ENCODE peak calls at places on chromosome 3, in seven cellular contexts. Z is IMR-90, D is fibroblast of lung, I is foreskin keratinocyte, B is HAP-1, G is mammary epithelial cell, O is breast epithelium. T is an unnamed sample. For H3K27me3, the result is how much of the 10 kb centered on the place peaks cover.

GRCh38 chr3:31495971-31496370 is 36.8 kb upstream of the STT3B start:
- DNase-seq in Z (peak), D (peak), I (no peak), B (no peak), G (no peak), O (no peak), T (no peak)

GRCh38 chr3:123880998-123881561 is 3.1 kb downstream of the MYLK start:
- DNase-seq in Z (peak), D (peak), I (no peak), B (peak), G (peak), O (no peak), T (no peak)

GRCh38 chr3:137998643-137999042 is 11.3 kb upstream of the CLDN18 start:
- DNase-seq in Z (no peak), D (no peak), I (no peak), B (no peak), G (no peak), O (no peak), T (no peak)

GRCh38 chr3:112327371-112327951 is 5.5 kb upstream of the CD200 start:
- DNase-seq in Z (peak), D (peak), I (no peak), B (peak), G (peak), O (no peak), T (no peak)

GRCh38 chr3:18046531-18046930 is 304.1 kb upstream of the TBC1D5 start:
- DNase-seq in Z (no peak), D (no peak), I (no peak), B (no peak), G (no peak), O (no peak), T (no peak)

GRCh38 chr3:160676547-160677303 is at the start of gene ARL14:
- DNase-seq in Z (peak), D (peak), I (peak), B (no peak), G (peak), O (no peak), T (no peak)

GRCh38 chr3:120196812-120197211 is 88.2 kb downstream of the GPR156 start:
- DNase-seq in Z (no peak), D (no peak), I (peak), B (no peak), G (peak), O (no peak), T (no peak)

GRCh38 chr3:189488241-189488767 is 142.9 kb upstream of the TP63 start:
- DNase-seq in Z (no peak), D (peak), I (peak), B (no peak), G (peak), O (no peak), T (no peak)

GRCh38 chr3:12679468-12679867 is 15.6 kb upstream of the RAF1 start:
- DNase-seq in Z (peak), D (peak), I (peak), B (peak), G (peak), O (no peak), T (no peak)

GRCh38 chr3:181720281-181720680 is 8.6 kb downstream of the SOX2 start:
- DNase-seq in Z (no peak), D (no peak), I (no peak), B (no peak), G (no peak), O (no peak), T (no peak)

DNA sequence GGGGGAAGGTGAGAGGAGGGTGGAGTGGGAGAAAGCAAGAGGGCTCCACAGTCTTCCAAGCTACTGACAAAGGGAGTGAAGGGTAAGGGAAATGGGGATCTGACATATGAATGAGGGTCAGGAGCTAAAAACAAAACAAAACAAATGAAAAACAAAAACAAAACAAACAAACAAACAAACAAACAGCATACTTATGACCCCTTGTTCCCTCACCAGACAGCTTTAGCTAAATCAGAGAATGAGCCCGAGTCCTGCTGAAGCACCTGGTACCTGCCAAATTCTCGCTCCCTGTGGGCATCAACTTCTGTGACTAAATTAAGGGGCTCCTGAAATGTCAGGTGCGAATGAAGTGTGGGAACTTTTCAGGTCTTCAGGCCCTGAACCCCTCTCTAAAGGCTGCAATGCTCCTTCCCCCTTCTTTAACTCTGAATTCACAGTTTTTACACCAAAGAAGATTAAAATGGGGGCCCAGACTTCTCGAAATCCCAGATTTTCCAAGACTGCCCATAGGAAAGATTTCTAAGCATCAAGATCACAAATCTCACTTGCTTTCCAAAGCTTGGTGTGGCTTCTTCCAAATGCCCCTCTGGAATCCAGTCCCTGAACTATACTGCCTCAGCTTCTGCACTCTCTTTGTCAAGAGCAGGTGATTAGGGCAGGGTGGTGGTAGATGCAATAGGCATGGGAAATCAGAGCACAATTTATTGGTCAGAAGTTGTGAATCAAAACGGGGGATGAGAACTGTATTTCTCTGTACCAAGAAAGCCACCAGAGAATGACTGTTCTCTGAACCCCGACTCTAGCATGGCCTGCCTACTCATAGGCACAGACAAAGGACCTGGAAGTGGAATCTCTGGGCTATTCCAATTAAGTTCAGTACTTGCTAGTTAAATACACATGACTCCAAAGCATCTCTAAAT is 40.9 kb downstream of the ZIC4 start:
- DNase-seq in Z (no peak), D (no peak), I (no peak), B (no peak), G (no peak), O (no peak), T (no peak)
- H3K27me3 ChIP-seq in Z (half or more), D (half or more), I (half or more), B (under half), G (under half), O (under half), T (under half)

GRCh38 chr3:14687360-14687759 is 12.4 kb downstream of the C3orf20 start:
- DNase-seq in Z (no peak), D (no peak), I (no peak), B (no peak), G (no peak), O (no peak), T (no peak)

GRCh38 chr3:14688525-14688924 is 13.6 kb downstream of the C3orf20 start:
- DNase-seq in Z (no peak), D (no peak), I (no peak), B (no peak), G (no peak), O (no peak), T (no peak)

GRCh38 chr3:14691239-14691638 is 16.3 kb downstream of the C3orf20 start:
- DNase-seq in Z (no peak), D (no peak), I (no peak), B (no peak), G (no peak), O (no peak), T (no peak)

GRCh38 chr3:14689247-14689980 is 14.5 kb downstream of the C3orf20 start:
- DNase-seq in Z (no peak), D (no peak), I (no peak), B (no peak), G (no peak), O (no peak), T (no peak)

DNA sequence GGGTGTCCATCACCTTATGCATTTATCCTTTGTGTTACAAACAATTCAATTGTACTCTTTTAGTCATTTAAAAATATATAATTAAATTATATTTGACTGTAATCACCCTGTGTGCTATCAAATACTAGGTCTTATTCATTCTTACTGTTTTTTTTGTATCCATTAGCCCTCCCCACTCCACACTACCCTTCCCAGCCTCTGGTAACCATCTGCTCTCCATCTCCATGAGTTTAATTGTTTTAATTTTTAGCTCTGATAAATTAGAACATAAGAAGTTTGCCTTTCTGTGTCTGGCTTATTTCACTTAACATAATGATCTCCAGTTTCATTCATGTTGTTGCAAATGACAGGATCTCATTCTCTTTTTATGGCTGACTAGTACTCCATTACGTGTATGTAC is 16.8 kb downstream of the C3orf20 start:
- DNase-seq in Z (no peak), D (no peak), I (no peak), B (no peak), G (no peak), O (no peak), T (no peak)
- H3K27me3 ChIP-seq in Z (under half), D (under half), I (under half), B (under half), G (under half), O (under half), T (under half)

DNA sequence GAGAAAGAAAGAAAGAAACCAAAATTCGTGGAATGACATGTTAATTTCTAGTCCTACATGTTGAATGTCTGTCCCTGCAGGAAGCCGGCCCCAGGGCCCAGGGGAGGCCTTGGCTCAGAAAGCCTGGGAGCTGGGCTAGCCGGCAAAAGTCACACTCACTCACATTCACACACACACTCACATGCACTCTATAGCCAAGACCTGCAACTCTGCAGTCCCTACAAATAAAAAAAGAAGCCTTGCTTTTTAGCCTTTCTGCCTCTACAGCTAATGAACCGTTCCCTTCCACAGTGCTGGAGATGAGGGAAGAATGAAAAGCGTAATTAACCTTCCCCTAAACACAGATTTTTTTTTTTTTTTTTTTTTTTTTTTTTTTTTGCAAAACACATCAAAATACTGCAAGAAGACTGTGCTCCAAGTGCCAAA is 4.4 kb downstream of the MECOM start:
- DNase-seq in Z (no peak), D (peak), I (no peak), B (peak), G (no peak), O (no peak), T (no peak)
- H3K27me3 ChIP-seq in Z (under half), D (under half), I (half or more), B (under half), G (under half), O (under half), T (under half)

GRCh38 chr3:45207471-45207870 is 18.6 kb downstream of the TMEM158 start:
- DNase-seq in Z (no peak), D (no peak), I (peak), B (no peak), G (peak), O (no peak), T (no peak)

GRCh38 chr3:45210308-45211038 is 15.6 kb downstream of the TMEM158 start:
- DNase-seq in Z (peak), D (peak), I (peak), B (peak), G (peak), O (peak), T (peak)

GRCh38 chr3:45205126-45205525 is 21.0 kb downstream of the TMEM158 start:
- DNase-seq in Z (peak), D (no peak), I (peak), B (no peak), G (peak), O (no peak), T (no peak)

GRCh38 chr3:45211466-45212094 is 14.5 kb downstream of the TMEM158 start:
- DNase-seq in Z (no peak), D (no peak), I (no peak), B (no peak), G (no peak), O (no peak), T (no peak)

GRCh38 chr3:45208587-45208986 is 17.5 kb downstream of the TMEM158 start:
- DNase-seq in Z (no peak), D (no peak), I (no peak), B (no peak), G (no peak), O (no peak), T (no peak)
- H3K27me3 ChIP-seq in Z (under half), D (under half), I (under half), B (under half), G (under half), O (under half), T (under half)

DNA sequence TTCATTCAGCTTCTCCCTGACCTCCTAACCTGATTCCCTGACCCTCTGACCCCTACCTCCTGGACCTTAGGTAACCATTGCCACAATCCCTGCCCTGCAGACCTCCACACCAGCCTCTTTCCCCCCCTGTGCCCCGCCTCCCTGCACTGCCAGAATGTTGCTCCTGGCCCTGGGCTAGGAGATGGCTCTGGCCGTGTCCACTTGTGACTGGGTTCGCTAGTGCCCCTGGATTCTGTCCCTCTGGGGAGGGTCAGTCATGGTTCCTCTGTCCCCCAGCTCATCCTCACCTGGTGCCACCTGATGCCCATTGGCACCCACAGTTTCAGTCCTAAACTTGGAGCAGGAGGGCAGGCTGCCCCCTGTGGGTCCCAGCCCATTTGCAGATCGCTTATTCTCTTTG is 56.2 kb upstream of the PRR23E start:
- DNase-seq in Z (no peak), D (no peak), I (no peak), B (no peak), G (no peak), O (no peak), T (no peak)
- H3K27me3 ChIP-seq in Z (half or more), D (under half), I (half or more), B (under half), G (under half), O (under half), T (under half)

GRCh38 chr3:51896607-51897305 is 6.4 kb downstream of the IQCF1 start:
- DNase-seq in Z (no peak), D (no peak), I (no peak), B (no peak), G (no peak), O (no peak), T (no peak)

GRCh38 chr3:51891242-51892039 is 11.7 kb downstream of the IQCF1 start:
- DNase-seq in Z (no peak), D (no peak), I (no peak), B (no peak), G (no peak), O (no peak), T (no peak)

GRCh38 chr3:51897391-51897790 is 5.8 kb downstream of the IQCF1 start:
- DNase-seq in Z (no peak), D (no peak), I (no peak), B (no peak), G (no peak), O (no peak), T (no peak)

GRCh38 chr3:51894939-51895338 is 8.2 kb downstream of the IQCF1 start:
- DNase-seq in Z (no peak), D (no peak), I (no peak), B (no peak), G (no peak), O (no peak), T (no peak)
- H3K27me3 ChIP-seq in Z (under half), D (under half), I (under half), B (under half), G (under half), O (under half), T (under half)

DNA sequence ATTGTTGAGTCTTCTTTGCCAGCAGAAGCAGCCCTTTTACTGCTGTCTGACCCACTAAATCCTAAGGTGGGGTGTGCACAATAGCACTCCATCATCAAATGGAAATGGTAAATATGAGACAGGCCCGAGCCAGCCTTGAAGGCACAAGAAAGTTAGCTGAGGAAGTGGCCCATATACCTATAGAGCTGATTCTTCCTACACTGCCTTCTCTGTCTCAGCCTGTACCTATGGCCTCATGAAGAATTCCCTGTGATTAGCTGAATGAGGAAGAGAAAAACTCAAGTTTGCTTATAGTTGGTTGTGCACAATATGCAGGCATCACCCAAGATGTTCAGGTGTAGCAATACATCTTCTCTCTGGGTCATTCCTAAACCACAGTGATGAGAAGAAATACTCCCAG is 31.7 kb upstream of the XCR1 start:
- DNase-seq in Z (no peak), D (no peak), I (no peak), B (no peak), G (no peak), O (no peak), T (no peak)
- H3K27me3 ChIP-seq in Z (under half), D (under half), I (half or more), B (under half), G (under half), O (under half), T (under half)

GRCh38 chr3:147359177-147360062 is 46.9 kb downstream of the ZIC4 start:
- DNase-seq in Z (no peak), D (no peak), I (no peak), B (no peak), G (no peak), O (no peak), T (no peak)
- H3K27me3 ChIP-seq in Z (half or more), D (half or more), I (half or more), B (half or more), G (half or more), O (under half), T (under half)

GRCh38 chr3:151256761-151257160 is 21.6 kb downstream of the P2RY14 start:
- DNase-seq in Z (no peak), D (no peak), I (no peak), B (no peak), G (no peak), O (no peak), T (no peak)
- H3K27me3 ChIP-seq in Z (under half), D (under half), I (under half), B (under half), G (under half), O (under half), T (under half)

GRCh38 chr3:128479558-128480086 is 12.9 kb upstream of the DNAJB8 start:
- DNase-seq in Z (no peak), D (no peak), I (no peak), B (no peak), G (no peak), O (no peak), T (no peak)

GRCh38 chr3:128478576-128479506 is 12.2 kb upstream of the DNAJB8 start:
- DNase-seq in Z (no peak), D (no peak), I (no peak), B (no peak), G (no peak), O (no peak), T (no peak)

GRCh38 chr3:128475355-128475754 is 8.7 kb upstream of the DNAJB8 start:
- DNase-seq in Z (no peak), D (no peak), I (no peak), B (no peak), G (no peak), O (no peak), T (no peak)

GRCh38 chr3:128473737-128474136 is 7.0 kb upstream of the DNAJB8 start:
- DNase-seq in Z (no peak), D (no peak), I (no peak), B (no peak), G (no peak), O (no peak), T (no peak)

DNA sequence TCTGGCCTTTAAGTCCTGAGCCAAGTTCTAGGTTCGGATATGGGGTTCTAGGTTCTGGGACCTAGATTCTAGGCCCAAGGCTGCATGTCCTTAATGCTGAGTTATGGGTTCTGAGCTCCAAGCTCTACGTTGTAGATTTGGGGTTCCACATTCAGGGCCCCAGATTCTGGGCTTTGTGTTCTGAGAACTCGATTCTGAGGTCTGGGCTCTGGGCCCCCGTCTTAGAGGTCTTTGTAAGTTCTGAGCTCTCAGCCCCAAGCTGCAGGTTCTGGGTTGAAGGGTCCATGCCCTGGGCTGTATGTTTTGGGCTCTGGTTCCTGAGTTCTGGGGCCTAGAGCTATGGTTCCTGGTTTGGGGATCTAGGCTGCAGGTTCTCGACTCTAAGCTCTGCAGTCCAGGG is 10.0 kb upstream of the DNAJB8 start:
- DNase-seq in Z (no peak), D (no peak), I (no peak), B (no peak), G (no peak), O (no peak), T (no peak)
- H3K27me3 ChIP-seq in Z (under half), D (under half), I (half or more), B (under half), G (under half), O (under half), T (under half)

T was measured in ascending aorta.